ENCODE peak calls at places on chromosomes 7 and 10, in eight cellular contexts. One of them, this sample, is unnamed.

GRCh38 chr10:58335306-58336005 is 650 bp downstream of the UBE2D1 start:
- DNase-seq in HepG2: peak; percentile 28
- DNase-seq in HCT116: peak; percentile 27
- DNase-seq in A549: peak; percentile 40
- DNase-seq in SK-N-SH: no peak
- DNase-seq in K562: peak; percentile 30
- DNase-seq in endothelial cell of umbilical vein: peak; percentile 63
- DNase-seq in GM12878: no peak
- DNase-seq in this sample: peak; percentile 46

GRCh38 chr7:40369641-40370277 is 235.0 kb downstream of the SUGCT start:
- DNase-seq in HepG2: peak; percentile 2
- DNase-seq in HCT116: no peak
- DNase-seq in A549: no peak
- DNase-seq in SK-N-SH: no peak
- DNase-seq in K562: no peak
- DNase-seq in endothelial cell of umbilical vein: no peak
- DNase-seq in GM12878: no peak
- DNase-seq in this sample: no peak

GRCh38 chr7:510782-511281 is 8.8 kb downstream of the PDGFA start:
- DNase-seq in HepG2: no peak
- DNase-seq in HCT116: no peak
- DNase-seq in A549: no peak
- DNase-seq in SK-N-SH: no peak
- DNase-seq in K562: no peak
- DNase-seq in endothelial cell of umbilical vein: no peak
- DNase-seq in GM12878: no peak
- DNase-seq in this sample: no peak

GRCh38 chr7:139720705-139721231 is 57.0 kb downstream of the HIPK2 start:
- DNase-seq in HepG2: no peak
- DNase-seq in HCT116: no peak
- DNase-seq in A549: no peak
- DNase-seq in SK-N-SH: no peak
- DNase-seq in K562: no peak
- DNase-seq in endothelial cell of umbilical vein: peak; percentile 95
- DNase-seq in GM12878: no peak
- DNase-seq in this sample: no peak

GRCh38 chr10:132502544-132503300 is 34.9 kb upstream of the INPP5A start:
- DNase-seq in HepG2: no peak
- DNase-seq in HCT116: no peak
- DNase-seq in A549: no peak
- DNase-seq in SK-N-SH: no peak
- DNase-seq in K562: no peak
- DNase-seq in endothelial cell of umbilical vein: no peak
- DNase-seq in GM12878: no peak
- DNase-seq in this sample: no peak

GRCh38 chr7:135712182-135712782 is 15.7 kb downstream of the SLC13A4 start:
- DNase-seq in HepG2: no peak
- DNase-seq in HCT116: no peak
- DNase-seq in A549: no peak
- DNase-seq in SK-N-SH: peak; percentile 81
- DNase-seq in K562: no peak
- DNase-seq in endothelial cell of umbilical vein: no peak
- DNase-seq in GM12878: no peak
- DNase-seq in this sample: no peak

GRCh38 chr10:11163990-11164805 is 146.5 kb downstream of the CELF2 start:
- DNase-seq in HepG2: no peak
- DNase-seq in HCT116: no peak
- DNase-seq in A549: no peak
- DNase-seq in SK-N-SH: no peak
- DNase-seq in K562: no peak
- DNase-seq in endothelial cell of umbilical vein: no peak
- DNase-seq in GM12878: no peak
- DNase-seq in this sample: no peak

GRCh38 chr7:17318146-17318545 is 19.7 kb downstream of the AHR start:
- DNase-seq in HepG2: no peak
- DNase-seq in HCT116: no peak
- DNase-seq in A549: peak; percentile 57
- DNase-seq in SK-N-SH: no peak
- DNase-seq in K562: no peak
- DNase-seq in endothelial cell of umbilical vein: no peak
- DNase-seq in GM12878: no peak
- DNase-seq in this sample: no peak

GRCh38 chr10:124999433-125000365 is 57.8 kb downstream of the ZRANB1 start:
- DNase-seq in HepG2: no peak
- DNase-seq in HCT116: no peak
- DNase-seq in A549: no peak
- DNase-seq in SK-N-SH: peak; percentile 27
- DNase-seq in K562: no peak
- DNase-seq in endothelial cell of umbilical vein: peak; percentile 72
- DNase-seq in GM12878: no peak
- DNase-seq in this sample: no peak

GRCh38 chr7:80881361-80881760 is 37.5 kb downstream of the SEMA3C start:
- DNase-seq in HepG2: no peak
- DNase-seq in HCT116: no peak
- DNase-seq in A549: no peak
- DNase-seq in SK-N-SH: no peak
- DNase-seq in K562: no peak
- DNase-seq in endothelial cell of umbilical vein: no peak
- DNase-seq in GM12878: no peak
- DNase-seq in this sample: no peak

GRCh38 chr7:282621-283020 is 7.3 kb upstream of the FOXL3 start:
- DNase-seq in HepG2: no peak
- DNase-seq in HCT116: no peak
- DNase-seq in A549: no peak
- DNase-seq in SK-N-SH: no peak
- DNase-seq in K562: no peak
- DNase-seq in endothelial cell of umbilical vein: no peak
- DNase-seq in GM12878: no peak
- DNase-seq in this sample: no peak

GRCh38 chr10:95834375-95834774 is 73.4 kb upstream of the CC2D2B start:
- DNase-seq in HepG2: no peak
- DNase-seq in HCT116: no peak
- DNase-seq in A549: no peak
- DNase-seq in SK-N-SH: no peak
- DNase-seq in K562: no peak
- DNase-seq in endothelial cell of umbilical vein: no peak
- DNase-seq in GM12878: no peak
- DNase-seq in this sample: no peak

GRCh38 chr7:151666886-151667285 is 147.2 kb upstream of the RHEB start:
- DNase-seq in HepG2: no peak
- DNase-seq in HCT116: no peak
- DNase-seq in A549: no peak
- DNase-seq in SK-N-SH: no peak
- DNase-seq in K562: no peak
- DNase-seq in endothelial cell of umbilical vein: no peak
- DNase-seq in GM12878: no peak
- DNase-seq in this sample: no peak

GRCh38 chr10:61050120-61050745 is 106.2 kb upstream of the RHOBTB1 start:
- DNase-seq in HepG2: no peak
- DNase-seq in HCT116: no peak
- DNase-seq in A549: no peak
- DNase-seq in SK-N-SH: no peak
- DNase-seq in K562: no peak
- DNase-seq in endothelial cell of umbilical vein: no peak
- DNase-seq in GM12878: no peak
- DNase-seq in this sample: no peak

DNA sequence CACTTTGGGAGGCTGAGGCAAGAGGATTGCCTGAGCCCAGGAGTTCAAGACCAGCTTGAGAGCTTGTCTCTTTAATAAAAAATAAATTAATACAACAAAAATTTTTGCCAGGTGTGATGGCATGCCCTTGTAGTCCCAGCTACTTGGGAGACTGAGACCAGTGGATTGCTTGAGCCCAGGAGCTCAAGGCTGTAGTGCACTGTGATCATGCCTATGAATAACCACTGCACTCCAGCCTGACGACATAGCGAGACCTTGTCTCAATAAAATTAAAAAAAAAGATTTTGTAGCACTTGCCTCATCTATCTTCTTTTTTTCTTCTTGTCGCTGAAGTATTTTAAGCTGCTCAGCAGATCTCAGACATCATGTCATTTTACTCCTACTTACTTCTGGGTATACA is 26.3 kb downstream of the CREM start:
- DNase-seq in HepG2: no peak
- DNase-seq in HCT116: no peak
- DNase-seq in A549: no peak
- DNase-seq in SK-N-SH: no peak
- DNase-seq in K562: no peak
- DNase-seq in endothelial cell of umbilical vein: no peak
- DNase-seq in GM12878: no peak
- DNase-seq in this sample: no peak
- H3K4me3 ChIP-seq in HepG2: no peak overlapping the region
- H3K4me3 ChIP-seq in HCT116: no peak overlapping the region
- H3K4me3 ChIP-seq in A549: no peak overlapping the region
- H3K4me3 ChIP-seq in SK-N-SH: no peak overlapping the region
- H3K4me3 ChIP-seq in K562: no peak overlapping the region
- H3K4me3 ChIP-seq in endothelial cell of umbilical vein: no peak overlapping the region
- H3K4me3 ChIP-seq in GM12878: no peak overlapping the region
- H3K4me3 ChIP-seq in this sample: no peak overlapping the region

DNA sequence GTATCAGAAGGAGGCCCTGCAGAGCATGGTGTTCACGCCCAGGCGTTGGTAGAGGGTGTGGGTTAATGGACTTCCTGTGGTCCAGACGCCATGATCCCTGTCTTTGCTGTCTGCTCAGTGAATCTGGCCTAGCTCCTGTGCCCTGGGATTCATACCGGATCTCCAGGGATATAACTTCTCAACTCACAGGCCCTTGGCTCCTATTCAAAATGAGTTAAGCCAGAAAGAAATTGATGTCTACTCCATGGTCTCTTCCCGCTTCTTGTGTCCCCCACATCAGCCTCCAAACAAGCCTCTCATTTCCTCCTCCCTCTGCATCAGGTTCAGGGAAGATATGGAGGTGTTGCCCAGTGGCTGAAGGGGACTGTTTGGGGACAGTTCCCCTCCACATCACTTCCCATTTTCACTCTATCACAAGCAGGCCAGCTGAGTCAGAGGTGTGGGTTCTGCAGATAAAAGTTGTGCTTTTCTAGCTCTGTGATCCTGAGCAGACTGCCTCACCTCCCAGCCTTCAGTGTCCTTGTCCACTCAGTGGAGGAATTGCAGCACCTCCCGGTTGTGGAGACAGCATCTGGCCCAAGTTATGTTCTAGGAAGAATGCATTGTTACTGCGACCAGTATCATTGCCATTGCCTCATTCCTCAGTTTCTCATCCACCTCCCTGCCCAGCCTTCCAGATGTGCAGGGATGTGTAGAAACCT is 22.5 kb downstream of the AKR1E2 start:
- DNase-seq in HepG2: no peak
- DNase-seq in HCT116: no peak
- DNase-seq in A549: peak; percentile 25
- DNase-seq in SK-N-SH: no peak
- DNase-seq in K562: peak; percentile 42
- DNase-seq in endothelial cell of umbilical vein: no peak
- DNase-seq in GM12878: no peak
- DNase-seq in this sample: peak; percentile 19
- TF ChIP-seq MAX in HepG2: no peak
- TF ChIP-seq MAX in HCT116: no peak
- TF ChIP-seq MAX in A549: no peak
- TF ChIP-seq MAX in SK-N-SH: no peak
- TF ChIP-seq MAX in K562: peak; percentile 22
- TF ChIP-seq MAX in endothelial cell of umbilical vein: no peak
- TF ChIP-seq MAX in GM12878: no peak
- TF ChIP-seq MAX in this sample: no peak

DNA sequence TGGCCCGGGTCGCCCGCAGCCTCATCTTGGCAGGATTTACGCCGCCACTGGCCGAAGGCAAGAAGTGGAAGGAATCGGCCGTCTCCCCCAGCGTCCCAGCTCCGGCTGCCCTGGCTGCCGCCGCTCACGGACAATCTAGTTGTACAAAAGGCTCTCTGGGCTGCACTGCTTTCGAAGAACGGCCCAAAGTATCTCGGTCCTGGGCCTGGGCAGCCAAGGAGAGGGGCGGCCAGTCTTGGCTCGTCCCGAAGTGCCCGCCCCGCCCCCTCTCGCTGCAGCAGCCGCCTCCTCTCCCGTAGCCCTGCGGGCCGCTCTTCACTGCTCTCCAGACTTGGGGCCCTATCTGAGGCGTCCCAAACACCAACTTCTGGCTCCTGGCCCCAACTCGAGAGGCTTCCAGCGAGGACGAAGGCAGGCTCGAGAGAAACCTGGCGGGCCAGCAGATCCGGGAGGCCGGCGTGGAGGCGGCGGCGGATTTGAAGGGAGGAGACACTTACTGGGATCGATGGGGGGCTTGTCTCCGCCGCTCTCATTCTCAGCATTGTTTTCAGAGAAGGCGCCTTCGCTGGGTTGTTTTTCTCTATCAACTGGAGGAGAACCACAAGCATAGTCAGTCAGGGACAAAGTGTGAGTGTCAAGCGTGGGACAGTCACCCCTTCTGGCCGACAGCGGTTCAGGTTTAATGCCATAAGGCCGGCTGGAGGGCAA is 802 bp downstream of the HOXA9 start:
- DNase-seq in HepG2: no peak
- DNase-seq in HCT116: no peak
- DNase-seq in A549: no peak
- DNase-seq in SK-N-SH: no peak
- DNase-seq in K562: no peak
- DNase-seq in endothelial cell of umbilical vein: no peak
- DNase-seq in GM12878: no peak
- DNase-seq in this sample: no peak
- TF ChIP-seq CTCF in HepG2: peak; percentile 26
- TF ChIP-seq CTCF in HCT116: peak; percentile 23
- TF ChIP-seq CTCF in A549: no peak
- TF ChIP-seq CTCF in SK-N-SH: peak; percentile 34
- TF ChIP-seq CTCF in K562: no peak
- TF ChIP-seq CTCF in endothelial cell of umbilical vein: peak; percentile 34
- TF ChIP-seq CTCF in GM12878: no peak
- TF ChIP-seq CTCF in this sample: no peak

DNA sequence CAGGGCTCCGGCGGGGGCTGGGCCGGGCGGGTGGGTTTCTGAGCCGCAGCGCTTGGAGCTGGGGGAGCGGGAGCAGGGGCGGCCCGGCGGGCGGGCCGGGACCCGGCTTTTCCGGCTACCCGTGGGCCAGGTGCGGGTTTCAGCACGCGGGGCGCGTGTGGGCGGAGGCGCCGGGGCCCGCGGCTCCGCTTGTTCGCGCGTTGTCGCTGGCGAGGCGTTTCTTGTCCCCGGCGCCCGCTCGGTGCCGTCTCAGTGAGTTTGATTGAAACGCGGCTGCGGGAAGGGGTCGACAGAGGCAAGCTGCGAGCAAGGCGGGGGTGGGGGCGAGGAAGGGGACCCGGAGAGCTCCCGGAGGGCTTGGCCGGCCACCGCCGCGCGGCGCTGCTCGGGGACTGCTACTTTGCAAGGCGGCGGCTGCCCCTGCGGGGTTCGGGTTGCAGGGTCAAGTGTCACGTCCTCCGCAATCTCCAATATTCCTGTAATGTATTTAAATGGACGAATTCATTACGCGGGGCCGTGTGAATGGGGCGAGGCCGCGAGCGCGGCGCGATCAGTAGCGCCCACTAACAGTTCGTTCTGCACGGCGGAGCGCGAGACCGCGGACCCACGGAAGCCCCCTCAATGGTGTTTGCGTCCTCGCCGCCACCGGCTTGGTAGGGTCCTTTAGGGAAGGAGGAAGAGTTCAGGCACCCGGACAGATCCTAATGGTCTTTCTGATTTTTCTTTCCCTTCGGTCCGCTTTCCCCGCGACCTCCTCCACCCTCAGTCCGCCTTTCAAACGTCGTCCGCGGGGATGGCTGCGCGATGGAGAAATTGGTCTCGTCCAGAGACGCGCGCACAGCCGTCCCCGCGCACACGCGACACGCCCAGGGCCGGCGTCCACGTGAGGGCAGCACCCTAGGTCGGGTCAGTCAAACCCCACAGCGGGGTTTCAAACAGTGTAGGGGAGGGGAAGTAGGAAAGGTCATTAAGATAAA is 76.9 kb downstream of the INSIG1 start:
- DNase-seq in HepG2: no peak
- DNase-seq in HCT116: no peak
- DNase-seq in A549: no peak
- DNase-seq in SK-N-SH: peak; percentile 53
- DNase-seq in K562: no peak
- DNase-seq in endothelial cell of umbilical vein: no peak
- DNase-seq in GM12878: no peak
- DNase-seq in this sample: no peak
- H3K4me3 ChIP-seq in HepG2: no peak overlapping the region
- H3K4me3 ChIP-seq in HCT116: no peak overlapping the region
- H3K4me3 ChIP-seq in A549: no peak overlapping the region
- H3K4me3 ChIP-seq in SK-N-SH: no peak overlapping the region
- H3K4me3 ChIP-seq in K562: no peak overlapping the region
- H3K4me3 ChIP-seq in endothelial cell of umbilical vein: no peak overlapping the region
- H3K4me3 ChIP-seq in GM12878: no peak overlapping the region
- H3K4me3 ChIP-seq in this sample: no peak overlapping the region